ENCODE peak calls at places on chromosomes 12 and 14, in four cellular contexts. S is cardiac muscle cell, K is left ventricle myocardium inferior, T is tibial artery. V is an unnamed sample. For H3K4me1, the result is how much of the 10 kb centered on the place peaks cover.

GRCh38 chr12:77947746-77948145 is 117.1 kb downstream of the NAV3 start:
- DNase-seq in S (no peak), K (no peak), T (no peak), V (no peak)

GRCh38 chr14:54805521-54806322 is 96.9 kb downstream of the GCH1 start:
- DNase-seq in S (peak), K (peak), T (peak), V (peak)

GRCh38 chr12:226401-226800 is 12.4 kb upstream of the SLC6A12 start:
- DNase-seq in S (no peak), K (no peak), T (no peak), V (no peak)

GRCh38 chr12:27541031-27541719 is 17.2 kb downstream of the PPFIBP1 start:
- DNase-seq in S (no peak), K (no peak), T (no peak), V (no peak)

GRCh38 chr12:112116232-112117060 is 7.9 kb upstream of the NAA25 start:
- DNase-seq in S (peak), K (peak), T (peak), V (peak)

GRCh38 chr12:90067791-90068190 is 359.2 kb upstream of the ATP2B1 start:
- DNase-seq in S (no peak), K (no peak), T (no peak), V (no peak)

GRCh38 chr12:104751024-104751570 is 207.0 kb downstream of the SLC41A2 start:
- DNase-seq in S (no peak), K (no peak), T (no peak), V (no peak)

GRCh38 chr12:12800406-12801180 is 12.6 kb upstream of the DDX47 start:
- DNase-seq in S (peak), K (no peak), T (no peak), V (no peak)

GRCh38 chr12:63045020-63045860 is 105.8 kb downstream of the AVPR1A start:
- DNase-seq in S (peak), K (no peak), T (no peak), V (no peak)

GRCh38 chr14:32669416-32669815 is 269.3 kb upstream of the NPAS3 start:
- DNase-seq in S (no peak), K (no peak), T (no peak), V (no peak)

GRCh38 chr14:48748151-48748550 is 838.0 kb downstream of the RPS29 start:
- DNase-seq in S (no peak), K (no peak), T (no peak), V (no peak)

GRCh38 chr12:89857652-89858274 is 149.1 kb upstream of the ATP2B1 start:
- DNase-seq in S (no peak), K (no peak), T (no peak), V (no peak)

DNA sequence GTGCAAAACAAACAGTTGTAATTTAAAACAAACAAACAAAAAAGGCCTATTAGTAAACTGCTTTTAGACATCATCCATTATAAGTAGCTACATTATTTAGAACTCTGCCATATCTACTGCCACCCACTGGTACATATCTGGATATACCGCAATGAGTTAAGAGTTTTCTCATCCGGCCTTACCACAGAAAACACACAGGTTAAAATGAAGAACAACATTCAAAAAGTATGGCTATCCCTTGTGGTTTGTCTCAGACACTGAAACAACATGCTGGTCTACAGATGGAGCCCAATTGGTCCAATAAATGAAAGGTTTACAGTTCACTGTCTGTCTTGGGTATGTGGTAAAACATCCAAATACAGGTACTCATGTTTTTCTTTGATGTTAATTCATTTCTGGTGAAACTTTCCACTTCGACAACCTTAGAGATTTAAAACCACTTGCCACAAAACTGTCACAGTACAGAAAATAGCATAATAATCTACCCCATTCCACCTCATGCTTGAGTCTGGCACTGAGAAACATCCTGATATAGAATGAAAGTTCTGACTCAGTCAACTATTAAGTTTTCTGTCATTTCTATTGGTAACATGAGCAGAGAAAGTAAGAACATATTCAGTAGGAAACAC is 354.3 kb downstream of the CEP128 start:
- DNase-seq in S (peak), K (no peak), T (no peak), V (no peak)
- TF ChIP-seq CTCF in S (peak), K (peak), T (peak), V (no peak)

GRCh38 chr12:49091836-49092085 is 2.8 kb downstream of the DHH start:
- DNase-seq in S (no peak), K (no peak), T (no peak), V (no peak)
- H3K4me1 ChIP-seq in S (under half), K (half or more), T (half or more), V (under half)

GRCh38 chr12:57632898-57633825 is at the start of gene B4GALNT1:
- DNase-seq in S (peak), K (peak), T (no peak), V (peak)

GRCh38 chr12:57632369-57632897 is 568 bp downstream of the B4GALNT1 start:
- DNase-seq in S (no peak), K (no peak), T (no peak), V (no peak)

GRCh38 chr12:57629897-57630471 is 3.0 kb downstream of the B4GALNT1 start:
- DNase-seq in S (no peak), K (no peak), T (no peak), V (no peak)

GRCh38 chr12:57630891-57631433 is 2.0 kb downstream of the B4GALNT1 start:
- DNase-seq in S (no peak), K (no peak), T (no peak), V (no peak)

GRCh38 chr12:57631566-57632368 is 1.2 kb downstream of the B4GALNT1 start:
- DNase-seq in S (no peak), K (no peak), T (no peak), V (no peak)
- H3K4me3 ChIP-seq in S (peak), K (peak), T (peak), V (no peak)

GRCh38 chr12:116202940-116203339 is 74.6 kb downstream of the MED13L start:
- DNase-seq in S (no peak), K (no peak), T (no peak), V (no peak)
- TF ChIP-seq CTCF in S (no peak), K (no peak), T (no peak), V (no peak)

GRCh38 chr12:101076940-101077351 is 133.1 kb downstream of the SLC5A8 start:
- DNase-seq in S (peak), K (no peak), T (no peak), V (no peak)
- H3K4me1 ChIP-seq in S (under half), K (under half), T (under half), V (under half)

GRCh38 chr14:105364100-105364708 is 34.1 kb upstream of the TEX22 start:
- DNase-seq in S (peak), K (peak), T (no peak), V (peak)
- H3K4me3 ChIP-seq in S (no peak), K (peak), T (peak), V (no peak)

DNA sequence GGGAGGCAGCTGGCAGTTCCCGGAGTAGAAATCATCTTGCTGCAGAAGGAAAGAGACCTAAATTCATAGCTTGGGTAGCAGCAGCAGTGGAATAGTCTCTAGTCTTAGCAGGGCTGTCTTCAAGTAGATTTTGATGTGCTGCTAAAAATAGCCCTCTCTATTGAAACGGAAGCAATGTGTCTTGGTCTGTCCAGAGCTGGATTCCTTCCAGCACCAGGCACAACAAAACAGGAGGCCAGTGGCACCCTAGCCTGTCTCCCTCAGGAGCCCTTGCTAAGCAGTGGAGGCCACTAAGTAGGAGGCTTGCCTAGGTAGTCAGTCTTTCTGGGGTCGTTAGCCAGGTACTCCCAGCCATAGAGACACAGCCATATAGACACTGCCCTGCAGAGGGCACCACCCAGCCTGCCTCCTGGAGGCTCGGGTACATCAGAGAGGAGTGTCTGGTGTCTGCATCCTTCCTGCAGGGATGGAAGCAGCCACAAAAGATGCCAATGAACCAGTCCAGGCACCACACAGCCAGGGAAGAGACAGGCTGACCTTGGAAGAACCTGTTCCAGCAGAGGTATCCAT is 97.5 kb downstream of the CRACR2A start:
- DNase-seq in S (peak), K (no peak), T (no peak), V (no peak)
- TF ChIP-seq CTCF in S (peak), K (peak), T (no peak), V (no peak)

DNA sequence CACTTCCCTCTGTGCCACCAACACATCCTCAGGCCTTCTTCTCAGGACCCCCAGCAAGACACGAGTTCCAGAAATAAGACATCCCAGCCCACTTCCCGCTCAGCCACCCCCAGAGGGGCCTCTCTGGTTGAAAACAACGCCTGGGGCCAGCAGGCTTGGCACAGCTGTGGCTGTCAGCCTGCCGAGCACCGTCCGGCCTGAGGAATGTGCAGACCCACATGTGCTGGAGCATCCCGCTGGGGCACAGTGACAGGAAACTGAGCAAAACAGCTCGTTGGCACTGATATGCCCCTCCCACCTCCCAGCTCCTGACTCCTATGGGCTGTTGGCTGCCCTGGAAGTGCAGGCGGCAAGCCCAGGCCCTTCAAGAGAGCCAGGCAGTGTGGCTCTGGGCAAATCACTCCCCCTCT is 1.4 kb downstream of the SYNE3 start:
- DNase-seq in S (peak), K (peak), T (peak), V (no peak)
- H3K4me1 ChIP-seq in S (under half), K (half or more), T (half or more), V (under half)

GRCh38 chr12:46503637-46504036 is 131.1 kb upstream of the SLC38A2 start:
- DNase-seq in S (no peak), K (no peak), T (no peak), V (no peak)
- H3K4me3 ChIP-seq in S (no peak), K (no peak), T (no peak), V (no peak)

GRCh38 chr12:47772738-47773061 is 338 bp upstream of the SLC48A1 start:
- DNase-seq in S (no peak), K (no peak), T (no peak), V (no peak)
- TF ChIP-seq CTCF in S (no peak), K (no peak), T (no peak), V (no peak)